ENCODE peak calls at places on chromosomes 2 and 18, in eight cellular contexts. One of them, this sample, is unnamed.

GRCh38 chr2:118249531-118249930 is 161.3 kb downstream of the INSIG2 start:
- DNase-seq in mesendoderm: peak
- DNase-seq in kidney epithelial cell: no peak
- DNase-seq in right lobe of liver: no peak
- DNase-seq in fibroblast of lung: peak
- DNase-seq in MM.1S: no peak
- DNase-seq in stomach: no peak
- DNase-seq in CD8-positive, alpha-beta memory T cell: no peak
- DNase-seq in this sample: no peak

GRCh38 chr18:75276813-75277628 is 66.4 kb downstream of the TSHZ1 start:
- DNase-seq in CD8-positive, alpha-beta memory T cell: no peak
- DNase-seq in kidney epithelial cell: no peak
- DNase-seq in stomach: no peak
- DNase-seq in mesendoderm: no peak
- DNase-seq in fibroblast of lung: peak
- DNase-seq in right lobe of liver: no peak
- DNase-seq in MM.1S: no peak
- DNase-seq in this sample: no peak

GRCh38 chr2:70994055-70994444 is 623 bp downstream of the TEX261 start:
- DNase-seq in MM.1S: no peak
- DNase-seq in right lobe of liver: no peak
- DNase-seq in CD8-positive, alpha-beta memory T cell: no peak
- DNase-seq in kidney epithelial cell: no peak
- DNase-seq in mesendoderm: no peak
- DNase-seq in fibroblast of lung: no peak
- DNase-seq in stomach: no peak
- DNase-seq in this sample: no peak

GRCh38 chr2:8479298-8479697 is 202.6 kb upstream of the ID2 start:
- DNase-seq in CD8-positive, alpha-beta memory T cell: no peak
- DNase-seq in stomach: peak
- DNase-seq in kidney epithelial cell: no peak
- DNase-seq in fibroblast of lung: no peak
- DNase-seq in right lobe of liver: no peak
- DNase-seq in MM.1S: no peak
- DNase-seq in mesendoderm: peak
- DNase-seq in this sample: no peak

GRCh38 chr18:35024965-35025364 is 16.2 kb upstream of the MAPRE2 start:
- DNase-seq in MM.1S: no peak
- DNase-seq in stomach: peak
- DNase-seq in kidney epithelial cell: no peak
- DNase-seq in mesendoderm: no peak
- DNase-seq in right lobe of liver: peak
- DNase-seq in CD8-positive, alpha-beta memory T cell: no peak
- DNase-seq in fibroblast of lung: peak
- DNase-seq in this sample: no peak

GRCh38 chr2:200944467-200945394 is 18.7 kb downstream of the ORC2 start:
- DNase-seq in kidney epithelial cell: peak
- DNase-seq in fibroblast of lung: peak
- DNase-seq in stomach: peak
- DNase-seq in right lobe of liver: no peak
- DNase-seq in mesendoderm: no peak
- DNase-seq in MM.1S: no peak
- DNase-seq in CD8-positive, alpha-beta memory T cell: no peak
- DNase-seq in this sample: no peak

GRCh38 chr2:65386340-65386739 is 46.1 kb downstream of the SPRED2 start:
- DNase-seq in kidney epithelial cell: no peak
- DNase-seq in stomach: no peak
- DNase-seq in mesendoderm: no peak
- DNase-seq in fibroblast of lung: no peak
- DNase-seq in right lobe of liver: no peak
- DNase-seq in MM.1S: no peak
- DNase-seq in CD8-positive, alpha-beta memory T cell: no peak
- DNase-seq in this sample: no peak

GRCh38 chr2:73895473-73895872 is 2.7 kb downstream of the ACTG2 start:
- DNase-seq in fibroblast of lung: no peak
- DNase-seq in stomach: no peak
- DNase-seq in CD8-positive, alpha-beta memory T cell: no peak
- DNase-seq in right lobe of liver: no peak
- DNase-seq in kidney epithelial cell: no peak
- DNase-seq in MM.1S: no peak
- DNase-seq in mesendoderm: no peak
- DNase-seq in this sample: no peak

GRCh38 chr2:120609826-120610395 is 125.8 kb upstream of the GLI2 start:
- DNase-seq in CD8-positive, alpha-beta memory T cell: no peak
- DNase-seq in kidney epithelial cell: no peak
- DNase-seq in MM.1S: no peak
- DNase-seq in mesendoderm: no peak
- DNase-seq in right lobe of liver: no peak
- DNase-seq in stomach: no peak
- DNase-seq in fibroblast of lung: no peak
- DNase-seq in this sample: peak

GRCh38 chr2:28465148-28465885 is 30.5 kb upstream of the PLB1 start:
- DNase-seq in right lobe of liver: no peak
- DNase-seq in fibroblast of lung: peak
- DNase-seq in CD8-positive, alpha-beta memory T cell: no peak
- DNase-seq in MM.1S: no peak
- DNase-seq in mesendoderm: no peak
- DNase-seq in kidney epithelial cell: no peak
- DNase-seq in stomach: no peak
- DNase-seq in this sample: no peak

GRCh38 chr2:212337036-212337435 is 201.6 kb downstream of the ERBB4 start:
- DNase-seq in kidney epithelial cell: no peak
- DNase-seq in right lobe of liver: no peak
- DNase-seq in MM.1S: no peak
- DNase-seq in mesendoderm: no peak
- DNase-seq in fibroblast of lung: peak
- DNase-seq in stomach: no peak
- DNase-seq in CD8-positive, alpha-beta memory T cell: no peak
- DNase-seq in this sample: no peak

GRCh38 chr18:25283769-25284168 is 68.2 kb downstream of the ZNF521 start:
- DNase-seq in mesendoderm: no peak
- DNase-seq in kidney epithelial cell: no peak
- DNase-seq in MM.1S: no peak
- DNase-seq in right lobe of liver: no peak
- DNase-seq in stomach: no peak
- DNase-seq in fibroblast of lung: no peak
- DNase-seq in CD8-positive, alpha-beta memory T cell: no peak
- DNase-seq in this sample: no peak

GRCh38 chr18:25284861-25285574 is 66.9 kb downstream of the ZNF521 start:
- DNase-seq in fibroblast of lung: peak
- DNase-seq in mesendoderm: peak
- DNase-seq in right lobe of liver: no peak
- DNase-seq in CD8-positive, alpha-beta memory T cell: no peak
- DNase-seq in kidney epithelial cell: no peak
- DNase-seq in MM.1S: no peak
- DNase-seq in stomach: no peak
- DNase-seq in this sample: peak

GRCh38 chr18:25282922-25283703 is 68.9 kb downstream of the ZNF521 start:
- DNase-seq in kidney epithelial cell: no peak
- DNase-seq in stomach: no peak
- DNase-seq in mesendoderm: no peak
- DNase-seq in right lobe of liver: no peak
- DNase-seq in fibroblast of lung: no peak
- DNase-seq in MM.1S: no peak
- DNase-seq in CD8-positive, alpha-beta memory T cell: no peak
- DNase-seq in this sample: no peak

GRCh38 chr18:25282282-25282681 is 69.7 kb downstream of the ZNF521 start:
- DNase-seq in kidney epithelial cell: no peak
- DNase-seq in CD8-positive, alpha-beta memory T cell: no peak
- DNase-seq in stomach: no peak
- DNase-seq in mesendoderm: no peak
- DNase-seq in right lobe of liver: no peak
- DNase-seq in fibroblast of lung: no peak
- DNase-seq in MM.1S: no peak
- DNase-seq in this sample: no peak

DNA sequence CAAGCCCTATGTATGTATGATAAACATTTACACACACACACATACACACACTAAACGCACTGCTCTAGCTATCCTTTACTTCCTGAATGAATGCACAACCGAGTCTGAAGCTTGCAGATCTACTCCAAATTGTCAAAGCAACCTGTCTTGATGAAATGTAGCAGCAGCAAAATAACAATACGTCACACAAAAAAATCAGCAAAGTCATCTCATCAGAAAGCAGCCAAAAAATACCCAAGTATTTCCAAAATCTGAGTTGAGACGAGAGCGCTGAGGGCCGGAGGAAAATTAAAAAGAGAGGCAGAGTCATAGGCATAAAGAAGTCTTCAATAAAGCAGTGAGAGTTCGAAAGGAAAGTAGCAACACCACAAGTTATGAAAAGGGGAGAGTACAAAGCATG is 67.7 kb downstream of the ZNF521 start:
- DNase-seq in kidney epithelial cell: no peak
- DNase-seq in stomach: no peak
- DNase-seq in mesendoderm: no peak
- DNase-seq in MM.1S: no peak
- DNase-seq in CD8-positive, alpha-beta memory T cell: no peak
- DNase-seq in right lobe of liver: no peak
- DNase-seq in fibroblast of lung: no peak
- DNase-seq in this sample: no peak
- H3K4me3 ChIP-seq in kidney epithelial cell: no peak
- H3K4me3 ChIP-seq in stomach: no peak
- H3K4me3 ChIP-seq in mesendoderm: no peak
- H3K4me3 ChIP-seq in MM.1S: no peak
- H3K4me3 ChIP-seq in CD8-positive, alpha-beta memory T cell: no peak
- H3K4me3 ChIP-seq in right lobe of liver: no peak
- H3K4me3 ChIP-seq in fibroblast of lung: peak
- H3K4me3 ChIP-seq in this sample: no peak

DNA sequence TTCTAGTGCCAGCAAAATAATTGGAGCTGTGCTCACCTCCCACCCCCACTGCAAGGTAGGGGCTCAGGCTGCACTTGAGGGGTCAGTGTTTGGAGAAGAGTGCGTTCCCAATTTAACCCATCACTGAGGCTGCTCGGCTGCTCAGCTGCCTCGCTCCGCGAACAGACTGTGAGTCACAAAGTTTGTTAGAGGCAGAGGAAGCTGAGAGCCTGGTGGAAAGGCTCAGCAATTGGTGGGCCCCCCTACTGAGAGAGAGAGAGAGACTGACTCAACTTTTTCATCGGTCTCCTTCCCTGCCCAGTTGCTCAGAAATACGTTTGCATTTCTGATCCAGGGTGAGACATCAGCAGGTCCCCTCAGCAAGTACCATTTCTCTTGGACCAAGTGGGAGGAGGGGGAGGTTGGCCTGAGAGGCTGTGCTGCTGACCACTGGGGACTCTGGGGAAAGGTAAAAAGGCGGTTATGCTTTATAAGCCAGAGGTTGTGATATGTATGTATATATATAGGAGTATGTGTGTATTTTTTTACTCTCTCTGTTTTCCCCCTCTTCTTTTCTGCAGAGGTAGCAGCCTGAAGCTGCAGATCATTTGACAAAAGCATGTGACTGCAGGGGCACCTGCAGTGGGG is 1.5 kb downstream of the EFR3B start:
- DNase-seq in stomach: no peak
- DNase-seq in kidney epithelial cell: peak
- DNase-seq in fibroblast of lung: peak
- DNase-seq in CD8-positive, alpha-beta memory T cell: no peak
- DNase-seq in MM.1S: no peak
- DNase-seq in mesendoderm: peak
- DNase-seq in right lobe of liver: no peak
- DNase-seq in this sample: peak
- H3K4me3 ChIP-seq in stomach: peak
- H3K4me3 ChIP-seq in kidney epithelial cell: peak
- H3K4me3 ChIP-seq in fibroblast of lung: peak
- H3K4me3 ChIP-seq in CD8-positive, alpha-beta memory T cell: peak
- H3K4me3 ChIP-seq in MM.1S: peak
- H3K4me3 ChIP-seq in mesendoderm: no peak
- H3K4me3 ChIP-seq in right lobe of liver: no peak
- H3K4me3 ChIP-seq in this sample: peak

GRCh38 chr2:188784269-188784762 is 189.9 kb upstream of the COL3A1 start:
- DNase-seq in mesendoderm: no peak
- DNase-seq in kidney epithelial cell: no peak
- DNase-seq in fibroblast of lung: no peak
- DNase-seq in stomach: no peak
- DNase-seq in CD8-positive, alpha-beta memory T cell: no peak
- DNase-seq in right lobe of liver: no peak
- DNase-seq in MM.1S: no peak
- DNase-seq in this sample: no peak

GRCh38 chr2:188786368-188786781 is 187.8 kb upstream of the COL3A1 start:
- DNase-seq in kidney epithelial cell: no peak
- DNase-seq in mesendoderm: no peak
- DNase-seq in stomach: no peak
- DNase-seq in CD8-positive, alpha-beta memory T cell: no peak
- DNase-seq in right lobe of liver: no peak
- DNase-seq in MM.1S: no peak
- DNase-seq in fibroblast of lung: peak
- DNase-seq in this sample: no peak

GRCh38 chr2:188787661-188788044 is 186.5 kb upstream of the COL3A1 start:
- DNase-seq in mesendoderm: no peak
- DNase-seq in MM.1S: no peak
- DNase-seq in stomach: no peak
- DNase-seq in kidney epithelial cell: no peak
- DNase-seq in CD8-positive, alpha-beta memory T cell: no peak
- DNase-seq in fibroblast of lung: peak
- DNase-seq in right lobe of liver: no peak
- DNase-seq in this sample: no peak

GRCh38 chr2:188787002-188787660 is 187.0 kb upstream of the COL3A1 start:
- DNase-seq in kidney epithelial cell: no peak
- DNase-seq in CD8-positive, alpha-beta memory T cell: no peak
- DNase-seq in MM.1S: no peak
- DNase-seq in fibroblast of lung: peak
- DNase-seq in stomach: no peak
- DNase-seq in mesendoderm: peak
- DNase-seq in right lobe of liver: no peak
- DNase-seq in this sample: no peak

DNA sequence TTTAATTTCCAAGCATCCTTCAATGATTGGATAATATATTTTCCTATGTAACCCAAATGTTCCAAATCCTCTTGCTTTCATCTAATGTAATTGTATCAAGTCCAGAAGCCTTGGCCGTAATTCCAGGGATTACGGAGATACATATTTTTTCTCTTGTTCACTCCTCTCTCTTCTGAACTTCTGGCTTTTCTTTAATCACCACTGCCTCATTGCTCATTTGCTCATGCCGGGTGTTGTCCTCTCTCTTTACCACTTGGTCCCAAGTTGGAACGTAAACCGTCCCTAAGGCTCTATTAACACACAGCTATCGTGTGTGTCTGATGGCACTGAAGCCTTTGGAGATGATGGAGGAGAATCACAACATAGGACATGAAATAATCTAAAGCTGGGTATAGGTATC is 188.7 kb upstream of the COL3A1 start:
- DNase-seq in mesendoderm: no peak
- DNase-seq in MM.1S: no peak
- DNase-seq in stomach: no peak
- DNase-seq in right lobe of liver: no peak
- DNase-seq in kidney epithelial cell: no peak
- DNase-seq in fibroblast of lung: peak
- DNase-seq in CD8-positive, alpha-beta memory T cell: no peak
- DNase-seq in this sample: no peak
- H3K4me3 ChIP-seq in mesendoderm: no peak
- H3K4me3 ChIP-seq in MM.1S: no peak
- H3K4me3 ChIP-seq in stomach: no peak
- H3K4me3 ChIP-seq in right lobe of liver: no peak
- H3K4me3 ChIP-seq in kidney epithelial cell: no peak
- H3K4me3 ChIP-seq in fibroblast of lung: no peak
- H3K4me3 ChIP-seq in CD8-positive, alpha-beta memory T cell: no peak
- H3K4me3 ChIP-seq in this sample: no peak

GRCh38 chr18:76450452-76450851 is 44.6 kb downstream of the ZNF516 start:
- DNase-seq in right lobe of liver: no peak
- DNase-seq in stomach: no peak
- DNase-seq in mesendoderm: no peak
- DNase-seq in kidney epithelial cell: no peak
- DNase-seq in CD8-positive, alpha-beta memory T cell: no peak
- DNase-seq in MM.1S: no peak
- DNase-seq in fibroblast of lung: peak
- DNase-seq in this sample: no peak
- H3K4me3 ChIP-seq in right lobe of liver: peak
- H3K4me3 ChIP-seq in stomach: peak
- H3K4me3 ChIP-seq in mesendoderm: no peak
- H3K4me3 ChIP-seq in kidney epithelial cell: peak
- H3K4me3 ChIP-seq in CD8-positive, alpha-beta memory T cell: no peak
- H3K4me3 ChIP-seq in MM.1S: no peak
- H3K4me3 ChIP-seq in fibroblast of lung: peak
- H3K4me3 ChIP-seq in this sample: peak

GRCh38 chr2:237657063-237657462 is 29.7 kb downstream of the LRRFIP1 start:
- DNase-seq in CD8-positive, alpha-beta memory T cell: no peak
- DNase-seq in stomach: no peak
- DNase-seq in right lobe of liver: no peak
- DNase-seq in MM.1S: no peak
- DNase-seq in fibroblast of lung: no peak
- DNase-seq in mesendoderm: no peak
- DNase-seq in kidney epithelial cell: no peak
- DNase-seq in this sample: no peak
- H3K4me3 ChIP-seq in CD8-positive, alpha-beta memory T cell: no peak
- H3K4me3 ChIP-seq in stomach: no peak
- H3K4me3 ChIP-seq in right lobe of liver: no peak
- H3K4me3 ChIP-seq in MM.1S: no peak
- H3K4me3 ChIP-seq in fibroblast of lung: no peak
- H3K4me3 ChIP-seq in mesendoderm: no peak
- H3K4me3 ChIP-seq in kidney epithelial cell: no peak
- H3K4me3 ChIP-seq in this sample: no peak

This sample was measured in H7.